ENCODE peak calls at places on chromosome 21, in four cellular contexts. R, U, Y and S are unnamed samples. For H3K9me3, the result is how much of the 10 kb centered on the place peaks cover.

GRCh38 chr21:32886339-32886738 is 114.8 kb upstream of the PAXBP1 start:
- DNase-seq in Y (no peak), U (no peak), R (no peak), S (no peak)

GRCh38 chr21:33380483-33380998 is 22.7 kb upstream of the IFNGR2 start:
- DNase-seq in R (peak), Y (peak), U (peak), S (peak)

GRCh38 chr21:31161157-31161556 is 122.9 kb upstream of the KRTAP19-8 start:
- DNase-seq in Y (no peak), R (no peak), U (no peak), S (no peak)

GRCh38 chr21:35020446-35020845 is 28.7 kb downstream of the RUNX1 start:
- DNase-seq in R (no peak), U (no peak), Y (no peak), S (no peak)

GRCh38 chr21:31278511-31279155 is 65.4 kb downstream of the TIAM1 start:
- DNase-seq in U (no peak), R (no peak), Y (no peak), S (no peak)

GRCh38 chr21:40404319-40404906 is 442.5 kb downstream of the DSCAM start:
- DNase-seq in U (no peak), Y (no peak), R (no peak), S (no peak)

GRCh38 chr21:43362928-43363314 is 64.0 kb downstream of the SIK1 start:
- DNase-seq in U (no peak), Y (no peak), R (no peak), S (no peak)

GRCh38 chr21:14361958-14362357 is 21.0 kb downstream of the HSPA13 start:
- DNase-seq in U (no peak), R (no peak), Y (no peak), S (no peak)

GRCh38 chr21:34092241-34092921 is 19.0 kb downstream of the MRPS6 start:
- DNase-seq in U (no peak), Y (no peak), R (no peak), S (no peak)

GRCh38 chr21:23930565-23930964 is 1676.7 kb downstream of the MRPL39 start:
- DNase-seq in R (no peak), U (no peak), Y (no peak), S (no peak)

GRCh38 chr21:38831526-38832467 is 26.1 kb downstream of the ETS2 start:
- DNase-seq in R (no peak), Y (peak), U (no peak), S (peak)

GRCh38 chr21:35062016-35062415 is 12.9 kb upstream of the RUNX1 start:
- DNase-seq in R (no peak), Y (no peak), U (no peak), S (no peak)

GRCh38 chr21:31735518-31735992 is 3.6 kb upstream of the SCAF4 start:
- DNase-seq in R (no peak), U (no peak), Y (no peak), S (no peak)

GRCh38 chr21:33951276-33952178 is 35.9 kb upstream of the ATP5PO start:
- DNase-seq in U (no peak), Y (no peak), R (no peak), S (no peak)

GRCh38 chr21:34589511-34590282 is 25.2 kb downstream of the RCAN1 start:
- DNase-seq in Y (no peak), U (no peak), R (no peak), S (no peak)

GRCh38 chr21:25974937-25975336 is 195.6 kb downstream of the APP start:
- DNase-seq in U (no peak), Y (no peak), R (no peak), S (peak)

GRCh38 chr21:38243732-38244406 is 12.9 kb upstream of the KCNJ15 start:
- DNase-seq in Y (no peak), R (no peak), U (no peak), S (no peak)

GRCh38 chr21:21463456-21463855 is 465.2 kb downstream of the NCAM2 start:
- DNase-seq in Y (no peak), U (no peak), R (no peak), S (no peak)

GRCh38 chr21:34126269-34126668 is 52.9 kb downstream of the MRPS6 start:
- DNase-seq in R (no peak), U (no peak), Y (no peak), S (no peak)

GRCh38 chr21:34072145-34073031 is 990 bp upstream of the MRPS6 start:
- DNase-seq in U (peak), R (no peak), Y (peak), S (peak)

GRCh38 chr21:25895565-25896205 is 160.9 kb downstream of the GABPA start:
- DNase-seq in U (peak), Y (no peak), R (no peak), S (no peak)

GRCh38 chr21:39630827-39631226 is 18.1 kb downstream of the B3GALT5 start:
- DNase-seq in U (no peak), R (no peak), Y (no peak), S (no peak)

GRCh38 chr21:32520885-32521735 is 64.2 kb downstream of the TCP10L start:
- DNase-seq in R (no peak), U (peak), Y (peak), S (peak)

GRCh38 chr21:14945176-14945575 is 119.6 kb downstream of the NRIP1 start:
- DNase-seq in Y (no peak), R (no peak), U (no peak), S (no peak)

GRCh38 chr21:40383951-40384350 is 463.0 kb downstream of the DSCAM start:
- DNase-seq in R (no peak), U (no peak), Y (no peak), S (no peak)

GRCh38 chr21:43718872-43719747 is at the start of gene PDXK:
- DNase-seq in R (peak), U (peak), Y (peak), S (peak)

GRCh38 chr21:42058631-42059111 is 12.4 kb upstream of the UMODL1 start:
- DNase-seq in Y (no peak), R (no peak), U (peak), S (no peak)

GRCh38 chr21:42056996-42057689 is 14.0 kb upstream of the UMODL1 start:
- DNase-seq in Y (no peak), R (no peak), U (peak), S (no peak)

GRCh38 chr21:42057861-42058437 is 13.2 kb upstream of the UMODL1 start:
- DNase-seq in U (peak), R (no peak), Y (no peak), S (no peak)

GRCh38 chr21:42055425-42055824 is 15.7 kb upstream of the UMODL1 start:
- DNase-seq in Y (no peak), R (no peak), U (no peak), S (no peak)

DNA sequence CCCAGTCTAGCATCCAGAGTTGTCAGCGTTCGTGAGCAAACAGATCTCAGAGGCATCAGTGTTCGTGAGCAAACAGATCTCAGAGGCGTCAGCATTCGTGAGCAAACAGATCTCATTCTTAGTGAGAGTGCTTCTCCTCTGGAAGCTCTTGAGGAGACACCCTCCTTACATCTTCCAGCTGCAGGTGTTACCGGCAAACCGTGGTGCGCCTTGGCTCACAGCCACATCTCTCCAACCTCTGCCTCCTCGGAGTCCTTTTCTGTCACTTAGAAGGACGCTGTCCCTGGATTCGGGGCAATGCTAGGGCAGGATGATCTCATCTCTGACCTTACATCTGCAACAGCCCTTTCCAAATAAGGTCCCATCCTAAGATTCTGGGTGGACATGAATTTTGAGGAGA is 14.6 kb upstream of the UMODL1 start:
- DNase-seq in R (no peak), Y (no peak), U (peak), S (no peak)
- H3K4me3 ChIP-seq in R (no peak), Y (peak), U (no peak), S (no peak)

DNA sequence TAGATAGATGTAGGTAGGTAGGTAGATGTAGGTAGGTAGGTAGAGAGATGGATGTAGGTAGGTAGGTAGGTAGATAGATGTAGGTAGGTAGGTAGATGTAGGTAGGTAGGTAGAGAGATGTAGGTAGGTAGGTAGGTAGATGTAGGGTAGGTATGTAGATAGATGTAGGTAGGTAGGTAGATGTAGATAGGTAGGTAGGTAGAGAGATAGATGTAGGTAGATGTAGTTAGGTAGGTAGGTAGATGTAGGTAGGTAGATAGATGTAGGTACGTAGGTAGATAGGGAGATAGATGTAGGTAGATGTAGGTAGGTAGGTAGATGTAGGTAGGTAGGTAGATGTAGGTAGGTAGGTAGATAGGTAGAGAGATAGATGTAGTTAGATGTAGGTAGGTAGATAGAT is 62.3 kb upstream of the MORC3 start:
- DNase-seq in U (no peak), R (no peak), Y (no peak), S (no peak)
- H3K9me3 ChIP-seq in U (under half), R (under half), Y (under half), S (under half)

DNA sequence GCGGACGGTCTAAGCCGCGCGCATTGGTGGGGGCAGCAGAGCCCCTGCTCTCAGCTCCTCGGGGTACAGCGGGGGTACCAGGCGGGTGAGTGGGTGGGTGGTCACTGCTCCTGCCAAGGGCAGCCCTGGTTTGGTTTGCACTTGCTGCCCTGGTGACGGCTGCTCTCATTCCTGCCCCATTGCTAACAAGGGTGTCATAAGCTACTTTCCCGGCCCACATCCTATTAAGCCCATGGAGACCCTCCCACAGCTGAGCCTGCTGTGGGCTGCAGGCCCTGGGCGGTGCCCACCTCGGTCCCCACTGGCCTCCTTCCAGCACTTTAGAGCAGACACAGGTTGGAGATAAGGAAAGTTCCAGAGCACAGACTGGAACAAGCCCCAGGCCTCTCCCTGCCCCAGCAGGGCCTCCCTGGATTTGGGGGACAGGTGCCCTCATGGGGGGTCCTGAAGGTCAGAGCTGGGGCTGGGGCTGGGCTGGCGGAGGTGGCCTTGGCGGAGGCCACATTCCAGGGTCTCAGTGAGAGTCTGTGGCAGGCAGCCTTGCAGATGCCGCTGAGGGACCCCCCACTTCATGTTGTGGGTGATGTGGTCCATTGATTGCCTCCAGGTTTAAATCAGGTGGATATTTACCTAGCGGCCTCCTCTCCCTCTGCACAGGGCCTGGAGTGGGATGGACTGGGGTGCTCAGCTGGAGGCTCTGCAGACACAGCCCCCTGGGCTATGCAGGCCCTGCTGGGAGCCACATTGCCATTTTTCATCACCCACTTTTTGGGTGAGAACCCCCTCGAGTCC is 27.0 kb downstream of the COL18A1 start:
- DNase-seq in Y (no peak), R (no peak), U (no peak), S (no peak)
- H3K4me3 ChIP-seq in Y (no peak), R (no peak), U (no peak), S (no peak)

GRCh38 chr21:7947422-7947821 is 2574.0 kb upstream of the TPTE start:
- DNase-seq in R (no peak), Y (no peak), U (no peak), S (no peak)
- H3K9me3 ChIP-seq in R (under half), Y (half or more), U (under half), S (under half)

GRCh38 chr21:17523007-17523451 is 10.2 kb downstream of the CXADR start:
- DNase-seq in U (no peak), R (no peak), Y (no peak), S (no peak)
- H3K4me3 ChIP-seq in U (no peak), R (no peak), Y (no peak), S (no peak)

GRCh38 chr21:36117276-36117675 is 17.6 kb upstream of the CBR3 start:
- DNase-seq in Y (no peak), R (no peak), U (no peak), S (no peak)
- H3K9me3 ChIP-seq in Y (under half), R (under half), U (under half), S (under half)

DNA sequence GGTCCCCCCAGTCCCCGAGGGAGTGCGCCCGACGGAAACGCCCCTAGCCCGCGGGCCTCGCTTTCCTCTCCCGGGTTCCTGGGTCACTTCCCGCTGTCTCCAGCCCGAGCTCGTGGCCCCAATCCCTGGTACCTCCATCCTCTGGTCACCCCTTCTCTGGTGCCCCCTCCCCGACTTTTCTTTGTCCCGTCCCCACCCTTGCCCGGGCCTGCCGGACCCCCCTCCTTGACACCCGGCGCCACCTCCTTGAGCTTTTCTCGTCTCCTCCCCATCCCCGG is 320 bp upstream of the RIPPLY3 start:
- DNase-seq in Y (no peak), U (no peak), R (no peak), S (no peak)
- H3K4me3 ChIP-seq in Y (peak), U (peak), R (peak), S (peak)

GRCh38 chr21:28358702-28359101 is 634.0 kb downstream of the LTN1 start:
- DNase-seq in U (no peak), R (no peak), Y (no peak), S (no peak)
- H3K9me3 ChIP-seq in U (under half), R (under half), Y (under half), S (under half)